ENCODE peak calls at places on chromosomes 6 and 20, in four cellular contexts. W, F, I and H are unnamed samples.

GRCh38 chr6:106512048-106512957 is 117.0 kb downstream of the RTN4IP1 start:
- DNase-seq in W (peak), F (peak), I (peak), H (peak)

GRCh38 chr20:47708140-47708807 is 77.0 kb downstream of the SULF2 start:
- DNase-seq in W (peak), I (no peak), F (no peak), H (no peak)

GRCh38 chr20:3839328-3839727 is 7.3 kb upstream of the MAVS start:
- DNase-seq in F (no peak), I (no peak), W (no peak), H (no peak)

GRCh38 chr6:3542032-3542640 is 85.3 kb upstream of the SLC22A23 start:
- DNase-seq in F (no peak), W (no peak), I (no peak), H (no peak)

GRCh38 chr6:165515963-165516624 is 146.9 kb downstream of the PDE10A start:
- DNase-seq in I (no peak), F (no peak), W (no peak), H (peak)

GRCh38 chr6:16712931-16713484 is 48.3 kb downstream of the ATXN1 start:
- DNase-seq in F (no peak), I (no peak), W (no peak), H (peak)

GRCh38 chr20:57166568-57167291 is 99.7 kb downstream of the BMP7 start:
- DNase-seq in F (no peak), W (no peak), I (no peak), H (no peak)

GRCh38 chr6:107185570-107185969 is 70.3 kb upstream of the BEND3 start:
- DNase-seq in F (no peak), W (no peak), I (no peak), H (peak)

GRCh38 chr6:32868257-32868788 is 14.3 kb downstream of the PSMB9 start:
- DNase-seq in I (peak), F (peak), W (peak), H (peak)

GRCh38 chr20:5950271-5951031 is at the start of the genes MCM8 and TRMT6:
- DNase-seq in F (peak), I (peak), W (peak), H (peak)

GRCh38 chr6:81752084-81752968 is at the start of gene TENT5A:
- DNase-seq in F (peak), W (peak), I (peak), H (peak)

GRCh38 chr20:47956261-47956995 is 171.1 kb upstream of the SULF2 start:
- DNase-seq in F (no peak), I (no peak), W (no peak), H (peak)

GRCh38 chr6:74931567-74931966 is 274.3 kb downstream of the COL12A1 start:
- DNase-seq in I (no peak), W (no peak), F (no peak), H (peak)

GRCh38 chr20:6663751-6664388 is 103.6 kb upstream of the BMP2 start:
- DNase-seq in I (no peak), W (no peak), F (no peak), H (peak)

GRCh38 chr20:43516251-43516824 is 8.8 kb downstream of the L3MBTL1 start:
- DNase-seq in W (no peak), I (no peak), F (no peak), H (no peak)

GRCh38 chr6:10383312-10384063 is 31.4 kb downstream of the TFAP2A start:
- DNase-seq in F (no peak), I (no peak), W (no peak), H (no peak)

GRCh38 chr20:58454460-58454859 is 60.7 kb downstream of the APCDD1L start:
- DNase-seq in I (no peak), W (no peak), F (no peak), H (no peak)

GRCh38 chr6:157556671-157557430 is 175.9 kb downstream of the ZDHHC14 start:
- DNase-seq in F (no peak), I (no peak), W (no peak), H (no peak)